ENCODE peak calls at places on chromosomes 11 and 22, in ten cellular contexts. One of them, this sample, is unnamed.

GRCh38 chr11:78163828-78164227 is 24.4 kb upstream of the ALG8 start:
- DNase-seq in GM03348: no peak
- DNase-seq in lower lobe of right lung: no peak
- DNase-seq in A172: no peak
- DNase-seq in GM10248: no peak
- DNase-seq in stomach: no peak
- DNase-seq in activated naive CD8-positive, alpha-beta T cell treated with anti-CD3 and anti-CD28 coated beads, Interleukin-2, amount 50 U/mL, for 24 hours: no peak
- DNase-seq in bronchial epithelial cell: no peak
- DNase-seq in EH: no peak
- DNase-seq in ELR: no peak
- DNase-seq in this sample: no peak

GRCh38 chr11:81869337-81870065 is 864.2 kb downstream of the FAM181B start:
- DNase-seq in GM03348: no peak
- DNase-seq in lower lobe of right lung: no peak
- DNase-seq in A172: peak; percentile 60
- DNase-seq in GM10248: peak; percentile 28
- DNase-seq in stomach: peak; percentile 44
- DNase-seq in activated naive CD8-positive, alpha-beta T cell treated with anti-CD3 and anti-CD28 coated beads, Interleukin-2, amount 50 U/mL, for 24 hours: peak; percentile 82
- DNase-seq in bronchial epithelial cell: peak; percentile 69
- DNase-seq in EH: no peak
- DNase-seq in ELR: no peak
- DNase-seq in this sample: no peak

GRCh38 chr11:76329983-76330382 is 50.9 kb downstream of the THAP12 start:
- DNase-seq in GM03348: no peak
- DNase-seq in lower lobe of right lung: peak; percentile 38
- DNase-seq in A172: no peak
- DNase-seq in GM10248: no peak
- DNase-seq in stomach: no peak
- DNase-seq in activated naive CD8-positive, alpha-beta T cell treated with anti-CD3 and anti-CD28 coated beads, Interleukin-2, amount 50 U/mL, for 24 hours: no peak
- DNase-seq in bronchial epithelial cell: no peak
- DNase-seq in EH: no peak
- DNase-seq in ELR: no peak
- DNase-seq in this sample: no peak

GRCh38 chr22:27416553-27417427 is 384.8 kb downstream of the MN1 start:
- DNase-seq in GM03348: peak; percentile 88
- DNase-seq in lower lobe of right lung: no peak
- DNase-seq in A172: peak; percentile 86
- DNase-seq in GM10248: no peak
- DNase-seq in stomach: peak; percentile 34
- DNase-seq in activated naive CD8-positive, alpha-beta T cell treated with anti-CD3 and anti-CD28 coated beads, Interleukin-2, amount 50 U/mL, for 24 hours: no peak
- DNase-seq in bronchial epithelial cell: peak; percentile 84
- DNase-seq in EH: peak; percentile 94
- DNase-seq in ELR: peak; percentile 75
- DNase-seq in this sample: no peak

GRCh38 chr11:3203221-3204043 is 15.2 kb downstream of the MRGPRG start:
- DNase-seq in GM03348: no peak
- DNase-seq in lower lobe of right lung: peak; percentile 46
- DNase-seq in A172: no peak
- DNase-seq in GM10248: no peak
- DNase-seq in stomach: no peak
- DNase-seq in activated naive CD8-positive, alpha-beta T cell treated with anti-CD3 and anti-CD28 coated beads, Interleukin-2, amount 50 U/mL, for 24 hours: no peak
- DNase-seq in bronchial epithelial cell: no peak
- DNase-seq in EH: no peak
- DNase-seq in ELR: peak; percentile 18
- DNase-seq in this sample: no peak

GRCh38 chr11:45859661-45860140 is 12.4 kb downstream of the CRY2 start:
- DNase-seq in GM03348: peak; percentile 96
- DNase-seq in lower lobe of right lung: peak; percentile 93
- DNase-seq in A172: peak; percentile 89
- DNase-seq in GM10248: no peak
- DNase-seq in stomach: peak; percentile 95
- DNase-seq in activated naive CD8-positive, alpha-beta T cell treated with anti-CD3 and anti-CD28 coated beads, Interleukin-2, amount 50 U/mL, for 24 hours: no peak
- DNase-seq in bronchial epithelial cell: peak; percentile 70
- DNase-seq in EH: peak; percentile 99
- DNase-seq in ELR: peak; percentile 74
- DNase-seq in this sample: no peak

GRCh38 chr11:63918576-63919171 is 1.7 kb upstream of the RCOR2 start:
- DNase-seq in GM03348: no peak
- DNase-seq in lower lobe of right lung: no peak
- DNase-seq in A172: no peak
- DNase-seq in GM10248: no peak
- DNase-seq in stomach: no peak
- DNase-seq in activated naive CD8-positive, alpha-beta T cell treated with anti-CD3 and anti-CD28 coated beads, Interleukin-2, amount 50 U/mL, for 24 hours: no peak
- DNase-seq in bronchial epithelial cell: no peak
- DNase-seq in EH: peak; percentile 33
- DNase-seq in ELR: peak; percentile 16
- DNase-seq in this sample: no peak

GRCh38 chr11:69537855-69538640 is 56.6 kb downstream of the LINC01488 start:
- DNase-seq in GM03348: no peak
- DNase-seq in lower lobe of right lung: no peak
- DNase-seq in A172: no peak
- DNase-seq in GM10248: no peak
- DNase-seq in stomach: no peak
- DNase-seq in activated naive CD8-positive, alpha-beta T cell treated with anti-CD3 and anti-CD28 coated beads, Interleukin-2, amount 50 U/mL, for 24 hours: no peak
- DNase-seq in bronchial epithelial cell: no peak
- DNase-seq in EH: no peak
- DNase-seq in ELR: no peak
- DNase-seq in this sample: no peak

GRCh38 chr22:32904044-32904443 is 102.5 kb downstream of the TIMP3 start:
- DNase-seq in GM03348: peak; percentile 43
- DNase-seq in lower lobe of right lung: no peak
- DNase-seq in A172: peak; percentile 45
- DNase-seq in GM10248: no peak
- DNase-seq in stomach: no peak
- DNase-seq in activated naive CD8-positive, alpha-beta T cell treated with anti-CD3 and anti-CD28 coated beads, Interleukin-2, amount 50 U/mL, for 24 hours: peak; percentile 8
- DNase-seq in bronchial epithelial cell: peak; percentile 63
- DNase-seq in EH: peak; percentile 62
- DNase-seq in ELR: peak; percentile 43
- DNase-seq in this sample: no peak

GRCh38 chr22:18997925-18998315 is 61.8 kb upstream of the PRODH start:
- DNase-seq in GM03348: no peak
- DNase-seq in lower lobe of right lung: no peak
- DNase-seq in A172: no peak
- DNase-seq in GM10248: no peak
- DNase-seq in stomach: no peak
- DNase-seq in activated naive CD8-positive, alpha-beta T cell treated with anti-CD3 and anti-CD28 coated beads, Interleukin-2, amount 50 U/mL, for 24 hours: no peak
- DNase-seq in bronchial epithelial cell: no peak
- DNase-seq in EH: no peak
- DNase-seq in ELR: no peak
- DNase-seq in this sample: no peak

GRCh38 chr11:2395211-2395730 is 5.3 kb upstream of the TSSC4 start:
- DNase-seq in GM03348: no peak
- DNase-seq in lower lobe of right lung: no peak
- DNase-seq in A172: no peak
- DNase-seq in GM10248: no peak
- DNase-seq in stomach: no peak
- DNase-seq in activated naive CD8-positive, alpha-beta T cell treated with anti-CD3 and anti-CD28 coated beads, Interleukin-2, amount 50 U/mL, for 24 hours: no peak
- DNase-seq in bronchial epithelial cell: no peak
- DNase-seq in EH: no peak
- DNase-seq in ELR: no peak
- DNase-seq in this sample: no peak

GRCh38 chr11:65887026-65887722 is 1.1 kb downstream of the FIBP start:
- DNase-seq in GM03348: no peak
- DNase-seq in lower lobe of right lung: peak; percentile 47
- DNase-seq in A172: no peak
- DNase-seq in GM10248: no peak
- DNase-seq in stomach: no peak
- DNase-seq in activated naive CD8-positive, alpha-beta T cell treated with anti-CD3 and anti-CD28 coated beads, Interleukin-2, amount 50 U/mL, for 24 hours: no peak
- DNase-seq in bronchial epithelial cell: no peak
- DNase-seq in EH: no peak
- DNase-seq in ELR: peak; percentile 42
- DNase-seq in this sample: no peak

GRCh38 chr11:67213251-67213650 is 53.0 kb upstream of the GRK2 start:
- DNase-seq in GM03348: no peak
- DNase-seq in lower lobe of right lung: no peak
- DNase-seq in A172: no peak
- DNase-seq in GM10248: peak; percentile 55
- DNase-seq in stomach: no peak
- DNase-seq in activated naive CD8-positive, alpha-beta T cell treated with anti-CD3 and anti-CD28 coated beads, Interleukin-2, amount 50 U/mL, for 24 hours: no peak
- DNase-seq in bronchial epithelial cell: no peak
- DNase-seq in EH: no peak
- DNase-seq in ELR: no peak
- DNase-seq in this sample: peak; percentile 45

GRCh38 chr11:33723238-33723881 is 12.9 kb downstream of the CD59 start:
- DNase-seq in GM03348: peak; percentile 73
- DNase-seq in lower lobe of right lung: no peak
- DNase-seq in A172: peak; percentile 96
- DNase-seq in GM10248: no peak
- DNase-seq in stomach: no peak
- DNase-seq in activated naive CD8-positive, alpha-beta T cell treated with anti-CD3 and anti-CD28 coated beads, Interleukin-2, amount 50 U/mL, for 24 hours: no peak
- DNase-seq in bronchial epithelial cell: peak; percentile 81
- DNase-seq in EH: peak; percentile 100
- DNase-seq in ELR: peak; percentile 88
- DNase-seq in this sample: no peak

GRCh38 chr11:13717331-13717730 is 48.9 kb downstream of the FAR1 start:
- DNase-seq in GM03348: peak; percentile 42
- DNase-seq in lower lobe of right lung: no peak
- DNase-seq in A172: peak; percentile 83
- DNase-seq in GM10248: no peak
- DNase-seq in stomach: no peak
- DNase-seq in activated naive CD8-positive, alpha-beta T cell treated with anti-CD3 and anti-CD28 coated beads, Interleukin-2, amount 50 U/mL, for 24 hours: no peak
- DNase-seq in bronchial epithelial cell: peak; percentile 42
- DNase-seq in EH: peak; percentile 97
- DNase-seq in ELR: peak; percentile 83
- DNase-seq in this sample: no peak

GRCh38 chr22:19212302-19212870 is 33.9 kb upstream of the SLC25A1 start:
- DNase-seq in GM03348: no peak
- DNase-seq in lower lobe of right lung: no peak
- DNase-seq in A172: no peak
- DNase-seq in GM10248: no peak
- DNase-seq in stomach: no peak
- DNase-seq in activated naive CD8-positive, alpha-beta T cell treated with anti-CD3 and anti-CD28 coated beads, Interleukin-2, amount 50 U/mL, for 24 hours: no peak
- DNase-seq in bronchial epithelial cell: no peak
- DNase-seq in EH: no peak
- DNase-seq in ELR: no peak
- DNase-seq in this sample: no peak

GRCh38 chr11:126833020-126833419 is 167.6 kb downstream of the KIRREL3 start:
- DNase-seq in GM03348: no peak
- DNase-seq in lower lobe of right lung: no peak
- DNase-seq in A172: no peak
- DNase-seq in GM10248: no peak
- DNase-seq in stomach: no peak
- DNase-seq in activated naive CD8-positive, alpha-beta T cell treated with anti-CD3 and anti-CD28 coated beads, Interleukin-2, amount 50 U/mL, for 24 hours: no peak
- DNase-seq in bronchial epithelial cell: no peak
- DNase-seq in EH: no peak
- DNase-seq in ELR: no peak
- DNase-seq in this sample: no peak

GRCh38 chr11:68016161-68016903 is 6.2 kb downstream of the ALDH3B1 start:
- DNase-seq in GM03348: no peak
- DNase-seq in lower lobe of right lung: no peak
- DNase-seq in A172: no peak
- DNase-seq in GM10248: no peak
- DNase-seq in stomach: no peak
- DNase-seq in activated naive CD8-positive, alpha-beta T cell treated with anti-CD3 and anti-CD28 coated beads, Interleukin-2, amount 50 U/mL, for 24 hours: no peak
- DNase-seq in bronchial epithelial cell: no peak
- DNase-seq in EH: peak; percentile 14
- DNase-seq in ELR: no peak
- DNase-seq in this sample: no peak

GRCh38 chr22:45884201-45885067 is 92.5 kb downstream of the WNT7B start:
- DNase-seq in GM03348: no peak
- DNase-seq in lower lobe of right lung: peak; percentile 40
- DNase-seq in A172: no peak
- DNase-seq in GM10248: no peak
- DNase-seq in stomach: no peak
- DNase-seq in activated naive CD8-positive, alpha-beta T cell treated with anti-CD3 and anti-CD28 coated beads, Interleukin-2, amount 50 U/mL, for 24 hours: no peak
- DNase-seq in bronchial epithelial cell: no peak
- DNase-seq in EH: no peak
- DNase-seq in ELR: no peak
- DNase-seq in this sample: no peak

GRCh38 chr22:36727110-36727509 is 23.6 kb upstream of the CACNG2 start:
- DNase-seq in GM03348: no peak
- DNase-seq in lower lobe of right lung: no peak
- DNase-seq in A172: no peak
- DNase-seq in GM10248: no peak
- DNase-seq in stomach: no peak
- DNase-seq in activated naive CD8-positive, alpha-beta T cell treated with anti-CD3 and anti-CD28 coated beads, Interleukin-2, amount 50 U/mL, for 24 hours: no peak
- DNase-seq in bronchial epithelial cell: no peak
- DNase-seq in EH: no peak
- DNase-seq in ELR: no peak
- DNase-seq in this sample: no peak

GRCh38 chr11:72766152-72766902 is 14.1 kb upstream of the ARAP1 start:
- DNase-seq in GM03348: no peak
- DNase-seq in lower lobe of right lung: no peak
- DNase-seq in A172: no peak
- DNase-seq in GM10248: no peak
- DNase-seq in stomach: no peak
- DNase-seq in activated naive CD8-positive, alpha-beta T cell treated with anti-CD3 and anti-CD28 coated beads, Interleukin-2, amount 50 U/mL, for 24 hours: no peak
- DNase-seq in bronchial epithelial cell: no peak
- DNase-seq in EH: no peak
- DNase-seq in ELR: no peak
- DNase-seq in this sample: no peak

GRCh38 chr11:115965754-115966504 is 461.7 kb upstream of the CADM1 start:
- DNase-seq in GM03348: no peak
- DNase-seq in lower lobe of right lung: peak; percentile 65
- DNase-seq in A172: peak; percentile 70
- DNase-seq in GM10248: no peak
- DNase-seq in stomach: no peak
- DNase-seq in activated naive CD8-positive, alpha-beta T cell treated with anti-CD3 and anti-CD28 coated beads, Interleukin-2, amount 50 U/mL, for 24 hours: no peak
- DNase-seq in bronchial epithelial cell: no peak
- DNase-seq in EH: no peak
- DNase-seq in ELR: no peak
- DNase-seq in this sample: no peak

GRCh38 chr22:25896098-25896497 is 154.1 kb downstream of the MYO18B start:
- DNase-seq in GM03348: no peak
- DNase-seq in lower lobe of right lung: no peak
- DNase-seq in A172: no peak
- DNase-seq in GM10248: peak; percentile 18
- DNase-seq in stomach: no peak
- DNase-seq in activated naive CD8-positive, alpha-beta T cell treated with anti-CD3 and anti-CD28 coated beads, Interleukin-2, amount 50 U/mL, for 24 hours: no peak
- DNase-seq in bronchial epithelial cell: no peak
- DNase-seq in EH: no peak
- DNase-seq in ELR: peak; percentile 0
- DNase-seq in this sample: no peak

GRCh38 chr11:76152086-76152658 is 54.1 kb downstream of the WNT11 start:
- DNase-seq in GM03348: peak; percentile 91
- DNase-seq in lower lobe of right lung: peak; percentile 91
- DNase-seq in A172: peak; percentile 70
- DNase-seq in GM10248: peak; percentile 91
- DNase-seq in stomach: peak; percentile 90
- DNase-seq in activated naive CD8-positive, alpha-beta T cell treated with anti-CD3 and anti-CD28 coated beads, Interleukin-2, amount 50 U/mL, for 24 hours: peak; percentile 92
- DNase-seq in bronchial epithelial cell: peak; percentile 76
- DNase-seq in EH: peak; percentile 60
- DNase-seq in ELR: peak; percentile 68
- DNase-seq in this sample: no peak

GRCh38 chr11:122600290-122600689 is 55.2 kb upstream of the UBASH3B start:
- DNase-seq in GM03348: no peak
- DNase-seq in lower lobe of right lung: no peak
- DNase-seq in A172: no peak
- DNase-seq in GM10248: no peak
- DNase-seq in stomach: no peak
- DNase-seq in activated naive CD8-positive, alpha-beta T cell treated with anti-CD3 and anti-CD28 coated beads, Interleukin-2, amount 50 U/mL, for 24 hours: no peak
- DNase-seq in bronchial epithelial cell: no peak
- DNase-seq in EH: no peak
- DNase-seq in ELR: no peak
- DNase-seq in this sample: no peak

GRCh38 chr11:67027483-67027930 is 4.6 kb downstream of the SYT12 start:
- DNase-seq in GM03348: no peak
- DNase-seq in lower lobe of right lung: no peak
- DNase-seq in A172: no peak
- DNase-seq in GM10248: peak; percentile 43
- DNase-seq in stomach: peak; percentile 78
- DNase-seq in activated naive CD8-positive, alpha-beta T cell treated with anti-CD3 and anti-CD28 coated beads, Interleukin-2, amount 50 U/mL, for 24 hours: no peak
- DNase-seq in bronchial epithelial cell: peak; percentile 23
- DNase-seq in EH: no peak
- DNase-seq in ELR: no peak
- DNase-seq in this sample: no peak

GRCh38 chr11:100855466-100856067 is 168.5 kb downstream of the ARHGAP42 start:
- DNase-seq in GM03348: peak; percentile 24
- DNase-seq in lower lobe of right lung: no peak
- DNase-seq in A172: peak; percentile 37
- DNase-seq in GM10248: no peak
- DNase-seq in stomach: no peak
- DNase-seq in activated naive CD8-positive, alpha-beta T cell treated with anti-CD3 and anti-CD28 coated beads, Interleukin-2, amount 50 U/mL, for 24 hours: no peak
- DNase-seq in bronchial epithelial cell: peak; percentile 60
- DNase-seq in EH: peak; percentile 64
- DNase-seq in ELR: peak; percentile 75
- DNase-seq in this sample: no peak

GRCh38 chr11:13297917-13298356 is 20.3 kb downstream of the BMAL1 start:
- DNase-seq in GM03348: no peak
- DNase-seq in lower lobe of right lung: peak; percentile 74
- DNase-seq in A172: no peak
- DNase-seq in GM10248: no peak
- DNase-seq in stomach: no peak
- DNase-seq in activated naive CD8-positive, alpha-beta T cell treated with anti-CD3 and anti-CD28 coated beads, Interleukin-2, amount 50 U/mL, for 24 hours: no peak
- DNase-seq in bronchial epithelial cell: peak; percentile 69
- DNase-seq in EH: no peak
- DNase-seq in ELR: no peak
- DNase-seq in this sample: no peak

This sample was measured in SIG-M5.